ENCODE peak calls at places on chromosomes 1 and 21, in eight cellular contexts. T is NT2/D1; N is body of pancreas; W is H9; B is ovary; J is CD8-positive, alpha-beta memory T cell; P is tibial artery; F is uterus. S is an unnamed sample. For H3K4me1 and H3K27me3, the result is how much of the 10 kb centered on the place peaks cover.

GRCh38 chr21:45615145-45615711 is 28.3 kb upstream of the PCBP3 start:
- DNase-seq in T (no peak), N (peak), W (peak), B (peak), J (peak), P (no peak), F (no peak), S (no peak)

GRCh38 chr1:169468982-169469381 is 16.8 kb downstream of the SLC19A2 start:
- DNase-seq in T (no peak), N (no peak), W (no peak), B (no peak), J (no peak), P (no peak), F (no peak), S (no peak)

GRCh38 chr1:202374077-202374476 is 25.6 kb downstream of the PPP1R12B start:
- DNase-seq in T (no peak), N (no peak), W (no peak), B (no peak), J (no peak), P (no peak), F (no peak), S (no peak)

GRCh38 chr1:221725683-221726330 is 16.1 kb downstream of the DUSP10 start:
- DNase-seq in T (no peak), N (no peak), W (no peak), B (no peak), J (no peak), P (no peak), F (no peak), S (no peak)

GRCh38 chr1:206442101-206442500 is 28.2 kb upstream of the IKBKE start:
- DNase-seq in T (no peak), N (no peak), W (no peak), B (no peak), J (no peak), P (no peak), F (no peak), S (no peak)

GRCh38 chr1:164165466-164165865 is 393.5 kb upstream of the PBX1 start:
- DNase-seq in T (no peak), N (no peak), W (no peak), B (no peak), J (no peak), P (no peak), F (no peak), S (no peak)

GRCh38 chr21:31548688-31549087 is 110.8 kb upstream of the SOD1 start:
- DNase-seq in T (no peak), N (no peak), W (no peak), B (no peak), J (no peak), P (no peak), F (no peak), S (no peak)

GRCh38 chr1:31987231-31987630 is 26.4 kb upstream of the KHDRBS1 start:
- DNase-seq in T (peak), N (no peak), W (peak), B (no peak), J (no peak), P (no peak), F (no peak), S (no peak)

GRCh38 chr1:22850681-22851080 is 122.0 kb downstream of the LACTBL1 start:
- DNase-seq in T (no peak), N (peak), W (no peak), B (peak), J (no peak), P (peak), F (no peak), S (peak)

GRCh38 chr1:197184190-197184589 is 37.7 kb upstream of the ASPM start:
- DNase-seq in T (no peak), N (no peak), W (no peak), B (no peak), J (no peak), P (no peak), F (no peak), S (no peak)

GRCh38 chr1:114322207-114322606 is 168.5 kb upstream of the SYT6 start:
- DNase-seq in T (no peak), N (no peak), W (no peak), B (no peak), J (no peak), P (no peak), F (no peak), S (no peak)

GRCh38 chr1:182004601-182005000 is 56.9 kb downstream of the ZNF648 start:
- DNase-seq in T (no peak), N (no peak), W (no peak), B (no peak), J (no peak), P (no peak), F (no peak), S (no peak)

GRCh38 chr21:32314806-32315205 is 16.2 kb downstream of the MRAP start:
- DNase-seq in T (no peak), N (no peak), W (no peak), B (no peak), J (no peak), P (no peak), F (no peak), S (no peak)

GRCh38 chr1:89633103-89633744 is at the start of gene LRRC8C:
- DNase-seq in T (peak), N (peak), W (peak), B (peak), J (peak), P (peak), F (peak), S (no peak)

GRCh38 chr1:89631756-89632155 is 1.2 kb upstream of the LRRC8C start:
- DNase-seq in T (no peak), N (peak), W (no peak), B (no peak), J (no peak), P (no peak), F (no peak), S (no peak)

GRCh38 chr1:89635825-89636815 is 3.2 kb downstream of the LRRC8C start:
- DNase-seq in T (no peak), N (no peak), W (no peak), B (no peak), J (no peak), P (no peak), F (no peak), S (no peak)

GRCh38 chr1:89632213-89633102 is 462 bp upstream of the LRRC8C start:
- DNase-seq in T (peak), N (peak), W (peak), B (peak), J (peak), P (peak), F (peak), S (peak)

DNA sequence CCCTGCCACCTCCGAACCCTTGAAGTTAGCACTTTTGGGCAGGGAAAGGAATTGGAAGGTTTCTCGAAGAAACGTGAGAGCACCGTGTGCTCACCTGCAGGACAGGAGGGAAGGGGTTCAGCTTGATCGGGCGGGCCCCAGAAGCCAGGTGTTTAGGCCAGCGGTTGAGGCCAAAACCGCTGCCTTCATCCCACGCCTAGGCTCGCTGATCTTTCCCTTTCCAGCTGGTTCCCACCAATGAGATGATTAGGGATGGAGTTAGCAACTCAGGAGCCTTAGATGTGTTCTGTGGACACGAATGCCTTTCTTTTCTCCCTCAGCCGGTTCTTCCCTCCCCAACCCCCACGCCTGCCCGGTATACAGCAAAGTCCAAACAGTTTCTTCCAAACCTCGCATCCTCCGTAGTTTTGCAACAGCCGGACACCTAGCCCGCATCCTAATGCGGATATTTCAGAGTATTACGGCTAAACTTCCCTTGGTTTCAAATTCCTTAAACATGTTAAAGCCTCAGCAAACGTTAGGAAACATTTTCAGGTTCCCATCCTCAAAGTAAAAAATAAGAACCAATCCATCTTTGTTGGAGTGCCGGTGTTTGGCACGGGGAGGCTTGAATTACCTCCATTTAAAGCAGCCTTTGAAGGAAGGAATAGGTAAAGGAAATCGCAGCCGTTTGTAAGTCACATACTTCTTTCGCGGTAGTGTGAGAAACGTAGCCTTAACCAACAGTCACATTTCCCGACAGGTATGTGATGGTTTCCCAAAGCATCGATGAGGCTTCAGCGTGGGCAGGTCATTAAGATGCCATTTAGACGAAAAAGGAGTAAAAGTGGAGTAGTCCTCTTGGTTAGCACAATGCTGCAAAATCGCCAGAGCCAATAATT is 1.1 kb downstream of the LRRC8C start:
- DNase-seq in T (no peak), N (peak), W (peak), B (peak), J (peak), P (no peak), F (peak), S (no peak)
- H3K4me1 ChIP-seq in T (under half), N (under half), W (under half), B (under half), J (half or more), P (under half), F (under half), S (under half)

DNA sequence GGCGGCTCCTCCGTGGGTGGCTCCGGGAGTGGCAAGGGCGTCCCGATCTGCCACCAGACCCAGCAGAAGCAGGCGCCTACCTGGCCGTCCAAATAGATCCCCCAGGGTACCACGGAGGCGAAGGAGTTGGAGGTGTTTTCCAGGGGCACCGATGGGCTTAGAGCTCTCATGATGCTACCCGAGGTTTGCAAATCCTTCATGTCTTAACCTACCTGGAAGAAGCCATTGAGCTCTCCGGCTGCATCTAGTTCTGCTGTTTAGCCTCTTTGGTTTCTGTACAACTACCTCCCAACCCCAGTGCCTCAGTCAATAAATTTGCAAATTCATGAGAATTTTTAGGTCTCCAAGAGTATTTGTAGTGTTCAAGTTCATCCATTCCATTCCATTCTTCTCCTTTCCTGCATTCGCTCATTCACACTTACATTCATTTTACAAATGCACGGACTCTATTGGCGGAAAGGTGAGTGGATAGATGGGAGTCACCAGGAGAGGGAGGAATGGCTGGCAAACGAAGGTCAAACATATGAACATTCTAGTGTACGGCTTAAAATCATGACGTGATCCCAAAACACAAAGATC is 2.4 kb downstream of the LORICRIN start:
- DNase-seq in T (no peak), N (no peak), W (no peak), B (no peak), J (no peak), P (no peak), F (no peak), S (no peak)
- H3K27me3 ChIP-seq in T (half or more), N (under half), W (under half), B (under half), J (under half), P (under half), F (under half), S (half or more)

GRCh38 chr1:185562623-185563359 is 171.4 kb upstream of the HMCN1 start:
- DNase-seq in T (no peak), N (no peak), W (no peak), B (no peak), J (no peak), P (no peak), F (no peak), S (no peak)

GRCh38 chr1:185567006-185567405 is 167.2 kb upstream of the HMCN1 start:
- DNase-seq in T (no peak), N (no peak), W (no peak), B (no peak), J (peak), P (no peak), F (no peak), S (no peak)

GRCh38 chr1:185568155-185569123 is 165.8 kb upstream of the HMCN1 start:
- DNase-seq in T (no peak), N (no peak), W (no peak), B (no peak), J (peak), P (no peak), F (no peak), S (no peak)

GRCh38 chr1:185567438-185567837 is 166.8 kb upstream of the HMCN1 start:
- DNase-seq in T (no peak), N (no peak), W (no peak), B (no peak), J (no peak), P (no peak), F (no peak), S (no peak)

GRCh38 chr1:185565314-185565713 is 168.9 kb upstream of the HMCN1 start:
- DNase-seq in T (no peak), N (no peak), W (no peak), B (no peak), J (no peak), P (no peak), F (no peak), S (no peak)
- H3K4me1 ChIP-seq in T (under half), N (under half), W (under half), B (under half), J (half or more), P (under half), F (under half), S (under half)

GRCh38 chr1:34884961-34885360 is 25.4 kb upstream of the SMIM12 start:
- DNase-seq in T (peak), N (peak), W (peak), B (no peak), J (no peak), P (no peak), F (no peak), S (no peak)
- H3K27me3 ChIP-seq in T (under half), N (under half), W (under half), B (under half), J (under half), P (half or more), F (under half), S (under half)

DNA sequence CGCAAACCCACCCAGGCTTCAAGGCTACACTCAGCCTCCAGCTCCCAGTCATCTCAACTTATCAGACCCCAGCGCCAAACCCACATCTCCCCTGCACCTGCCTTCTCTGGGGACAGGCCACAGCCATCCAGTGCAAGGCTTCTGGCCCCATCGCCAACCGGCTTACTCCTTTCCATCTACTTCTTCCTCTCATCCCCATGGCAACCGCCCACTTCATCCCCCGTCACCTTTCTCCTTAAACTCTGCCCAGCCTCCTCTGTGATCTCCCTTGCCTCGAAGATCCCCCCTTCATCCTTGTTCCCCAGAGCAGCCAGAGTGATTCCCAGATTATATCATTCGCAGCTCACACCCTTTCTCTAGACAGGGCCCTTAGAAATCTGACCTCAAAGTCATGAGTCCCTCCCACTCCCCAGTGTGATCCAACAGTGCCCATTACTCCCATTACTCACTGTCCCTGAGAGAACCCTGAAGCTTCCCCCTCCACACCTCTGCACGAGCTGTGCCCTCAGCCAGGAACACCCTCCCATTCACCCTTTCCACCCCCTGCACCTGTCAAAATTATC is 2.5 kb downstream of the COL8A2 start:
- DNase-seq in T (no peak), N (no peak), W (no peak), B (no peak), J (no peak), P (no peak), F (no peak), S (no peak)
- H3K4me1 ChIP-seq in T (under half), N (under half), W (under half), B (under half), J (under half), P (half or more), F (under half), S (under half)

DNA sequence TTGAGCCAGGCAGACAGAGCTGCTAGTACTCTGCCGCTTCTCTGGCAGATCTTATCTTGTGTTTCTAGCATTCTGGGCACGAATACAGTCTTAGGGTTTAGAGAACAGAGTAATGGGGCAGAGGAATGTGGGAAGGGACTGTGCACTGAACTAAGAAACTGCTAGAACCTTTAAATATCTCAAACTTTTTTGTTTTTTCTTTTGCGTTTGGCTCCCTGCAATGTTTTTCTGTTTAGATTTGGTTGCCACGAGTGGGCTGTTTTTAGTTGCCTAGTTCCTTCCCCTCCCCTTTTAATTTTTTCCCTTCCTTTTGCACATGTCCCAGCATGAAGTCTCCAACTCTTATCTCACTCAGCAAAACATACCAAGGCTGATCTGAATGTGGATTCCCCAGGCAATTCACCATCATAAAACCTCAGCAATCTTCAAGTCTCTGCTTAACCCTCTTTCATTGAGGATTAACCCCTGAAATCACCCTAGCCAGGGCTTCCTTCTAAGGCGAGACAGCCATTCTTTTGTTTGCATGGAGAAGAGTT is 3.1 kb upstream of the ATF3 start:
- DNase-seq in T (no peak), N (no peak), W (no peak), B (no peak), J (no peak), P (no peak), F (no peak), S (no peak)
- H3K27me3 ChIP-seq in T (half or more), N (under half), W (under half), B (under half), J (under half), P (under half), F (under half), S (under half)

DNA sequence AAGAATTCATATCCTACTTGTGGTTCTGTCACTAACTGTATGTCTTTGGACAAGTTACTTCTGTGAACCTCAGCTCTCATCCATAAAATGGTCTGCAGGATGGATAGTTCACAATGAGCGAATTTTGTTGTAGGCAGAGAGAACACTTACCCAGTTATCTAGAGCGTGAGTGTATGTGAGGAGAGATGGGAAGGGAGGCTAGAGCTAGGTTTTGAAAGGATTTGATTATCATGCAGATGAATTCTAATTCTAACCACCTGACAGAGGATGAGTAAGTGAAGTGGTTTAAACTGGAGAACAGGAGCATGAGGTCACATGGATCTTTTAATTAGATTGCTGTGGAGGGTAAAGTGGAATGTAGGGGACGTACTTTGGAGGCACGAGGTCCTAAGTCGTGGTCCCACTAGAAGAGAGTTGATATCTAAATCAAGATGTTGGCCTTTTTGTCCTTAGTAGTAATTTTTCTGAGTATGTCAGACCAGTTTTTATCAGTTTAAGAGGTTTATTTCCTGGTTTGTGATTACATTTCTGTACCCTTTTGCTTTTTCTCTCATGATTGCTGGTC is 5.0 kb downstream of the SUCO start:
- DNase-seq in T (peak), N (no peak), W (peak), B (no peak), J (no peak), P (no peak), F (no peak), S (no peak)
- H3K4me1 ChIP-seq in T (under half), N (half or more), W (under half), B (under half), J (half or more), P (under half), F (under half), S (under half)